ENCODE peak calls at places on chromosomes 16 and 17, in six cellular contexts. Z, R, A, V, C and L are unnamed samples.

GRCh38 chr16:21638573-21638975 is 13.8 kb downstream of the IGSF6 start:
- DNase-seq in Z (no peak), R (no peak), A (no peak), V (no peak), C (no peak), L (no peak)

GRCh38 chr17:81651692-81652091 is 4.7 kb downstream of the PDE6G start:
- DNase-seq in Z (peak), R (no peak), A (no peak), V (no peak), C (no peak), L (no peak)

GRCh38 chr16:56933266-56933619 is 1.3 kb downstream of the HERPUD1 start:
- DNase-seq in Z (no peak), R (no peak), A (no peak), V (no peak), C (no peak), L (no peak)

GRCh38 chr17:29722411-29723198 is 99.9 kb upstream of the CORO6 start:
- DNase-seq in Z (peak), R (no peak), A (no peak), V (peak), C (peak), L (peak)

GRCh38 chr16:50525716-50526115 is 22.5 kb upstream of the NKD1 start:
- DNase-seq in Z (no peak), R (no peak), A (no peak), V (no peak), C (no peak), L (no peak)

GRCh38 chr17:59837362-59838195 is 55.2 kb downstream of the TUBD1 start:
- DNase-seq in Z (peak), R (no peak), A (peak), V (peak), C (no peak), L (peak)

GRCh38 chr16:9934723-9935508 is 247.3 kb downstream of the GRIN2A start:
- DNase-seq in Z (no peak), R (no peak), A (no peak), V (no peak), C (no peak), L (no peak)

GRCh38 chr16:31485571-31485970 is 2.6 kb downstream of the SLC5A2 start:
- DNase-seq in Z (no peak), R (no peak), A (no peak), V (no peak), C (no peak), L (no peak)

GRCh38 chr17:2867441-2868424 is 71.5 kb downstream of the RAP1GAP2 start:
- DNase-seq in Z (peak), R (no peak), A (no peak), V (no peak), C (no peak), L (no peak)

GRCh38 chr16:66247516-66248089 is 118.9 kb upstream of the CDH5 start:
- DNase-seq in Z (no peak), R (no peak), A (peak), V (no peak), C (no peak), L (no peak)

GRCh38 chr16:88302666-88303065 is 80.1 kb upstream of the ZNF469 start:
- DNase-seq in Z (no peak), R (no peak), A (no peak), V (no peak), C (no peak), L (no peak)

GRCh38 chr16:22771551-22771950 is 42.4 kb upstream of the HS3ST2 start:
- DNase-seq in Z (no peak), R (no peak), A (no peak), V (no peak), C (no peak), L (no peak)

GRCh38 chr17:48149174-48150106 is 41.9 kb downstream of the SNX11 start:
- DNase-seq in Z (no peak), R (no peak), A (peak), V (no peak), C (no peak), L (no peak)

GRCh38 chr17:67013891-67014290 is 30.5 kb upstream of the CACNG1 start:
- DNase-seq in Z (no peak), R (no peak), A (no peak), V (no peak), C (no peak), L (no peak)

GRCh38 chr16:10981697-10982216 is 37.4 kb downstream of the CLEC16A start:
- DNase-seq in Z (no peak), R (peak), A (no peak), V (peak), C (peak), L (no peak)

GRCh38 chr16:31507617-31507928 is 618 bp downstream of the RUSF1 start:
- DNase-seq in Z (no peak), R (no peak), A (peak), V (no peak), C (no peak), L (no peak)

GRCh38 chr16:4690946-4691665 is 2.3 kb upstream of the NUDT16L1 start:
- DNase-seq in Z (no peak), R (no peak), A (no peak), V (no peak), C (no peak), L (no peak)

GRCh38 chr17:43694081-43694870 is 32.6 kb upstream of the MEOX1 start:
- DNase-seq in Z (peak), R (peak), A (peak), V (peak), C (peak), L (peak)

GRCh38 chr17:35141681-35142466 is at the start of gene NLE1:
- DNase-seq in Z (peak), R (peak), A (peak), V (peak), C (peak), L (peak)

GRCh38 chr16:67284699-67285646 is 5.6 kb downstream of the PLEKHG4 start:
- DNase-seq in Z (no peak), R (no peak), A (peak), V (peak), C (no peak), L (no peak)

GRCh38 chr17:55897301-55897700 is 146.4 kb downstream of the PCTP start:
- DNase-seq in Z (no peak), R (no peak), A (no peak), V (peak), C (no peak), L (no peak)

GRCh38 chr17:43701318-43701743 is 39.6 kb upstream of the MEOX1 start:
- DNase-seq in Z (peak), R (no peak), A (no peak), V (peak), C (no peak), L (no peak)

GRCh38 chr17:16037636-16038035 is 38.0 kb downstream of the TTC19 start:
- DNase-seq in Z (no peak), R (no peak), A (no peak), V (no peak), C (no peak), L (no peak)

GRCh38 chr17:13031718-13032350 is 14.0 kb upstream of the ELAC2 start:
- DNase-seq in Z (no peak), R (peak), A (no peak), V (peak), C (peak), L (peak)

GRCh38 chr16:14658063-14658462 is 25.3 kb downstream of the BFAR start:
- DNase-seq in Z (no peak), R (no peak), A (no peak), V (peak), C (peak), L (no peak)

GRCh38 chr17:65156835-65157565 is 19.8 kb downstream of the RGS9 start:
- DNase-seq in Z (no peak), R (no peak), A (no peak), V (no peak), C (no peak), L (no peak)

GRCh38 chr17:76139801-76140660 is 1.0 kb downstream of the FOXJ1 start:
- DNase-seq in Z (no peak), R (no peak), A (no peak), V (no peak), C (peak), L (peak)

GRCh38 chr16:58026139-58026704 is 668 bp downstream of the MMP15 start:
- DNase-seq in Z (no peak), R (no peak), A (no peak), V (peak), C (no peak), L (no peak)